ENCODE peak calls at places on chromosomes 6 and 20, in ten cellular contexts. One of them, this sample, is unnamed.
A peak's percentile ranks its signal among the peaks of the same experiment; 100 is the strongest.

GRCh38 chr6:85641916-85642773 is 541 bp downstream of the SYNCRIP start:
- DNase-seq in AG09309: no peak
- DNase-seq in PC-3: peak; percentile 27
- DNase-seq in GM13976: peak; percentile 54
- DNase-seq in lung: peak; percentile 51
- DNase-seq in Calu3: peak; percentile 54
- DNase-seq in lower lobe of right lung: peak; percentile 88
- DNase-seq in neural crest cell: peak; percentile 9
- DNase-seq in heart left ventricle: peak; percentile 61
- DNase-seq in mammary epithelial cell: peak; percentile 50
- DNase-seq in this sample: peak; percentile 39

GRCh38 chr6:6616670-6617069 is 28.1 kb downstream of the LY86 start:
- DNase-seq in mammary epithelial cell: no peak
- DNase-seq in PC-3: no peak
- DNase-seq in lung: no peak
- DNase-seq in Calu3: no peak
- DNase-seq in heart left ventricle: no peak
- DNase-seq in AG09309: no peak
- DNase-seq in lower lobe of right lung: no peak
- DNase-seq in neural crest cell: no peak
- DNase-seq in GM13976: peak; percentile 13
- DNase-seq in this sample: no peak

GRCh38 chr6:53464942-53465460 is 79.9 kb downstream of the GCLC start:
- DNase-seq in neural crest cell: no peak
- DNase-seq in GM13976: no peak
- DNase-seq in Calu3: no peak
- DNase-seq in heart left ventricle: peak; percentile 68
- DNase-seq in lower lobe of right lung: peak; percentile 86
- DNase-seq in AG09309: no peak
- DNase-seq in mammary epithelial cell: peak; percentile 37
- DNase-seq in lung: peak; percentile 89
- DNase-seq in PC-3: peak; percentile 52
- DNase-seq in this sample: no peak

GRCh38 chr20:1734269-1734858 is 76.8 kb upstream of the SIRPG start:
- DNase-seq in lower lobe of right lung: no peak
- DNase-seq in PC-3: peak; percentile 79
- DNase-seq in GM13976: peak; percentile 59
- DNase-seq in AG09309: no peak
- DNase-seq in heart left ventricle: no peak
- DNase-seq in Calu3: no peak
- DNase-seq in mammary epithelial cell: peak; percentile 36
- DNase-seq in neural crest cell: no peak
- DNase-seq in lung: no peak
- DNase-seq in this sample: peak; percentile 34

GRCh38 chr6:165777680-165778079 is 114.6 kb upstream of the PDE10A start:
- DNase-seq in PC-3: no peak
- DNase-seq in lower lobe of right lung: no peak
- DNase-seq in lung: no peak
- DNase-seq in Calu3: no peak
- DNase-seq in mammary epithelial cell: no peak
- DNase-seq in neural crest cell: no peak
- DNase-seq in heart left ventricle: no peak
- DNase-seq in AG09309: no peak
- DNase-seq in GM13976: no peak
- DNase-seq in this sample: no peak

GRCh38 chr20:45343445-45343866 is 4.8 kb downstream of the SDC4 start:
- DNase-seq in heart left ventricle: no peak
- DNase-seq in Calu3: peak; percentile 76
- DNase-seq in AG09309: no peak
- DNase-seq in lower lobe of right lung: peak; percentile 70
- DNase-seq in PC-3: peak; percentile 71
- DNase-seq in lung: peak; percentile 69
- DNase-seq in GM13976: no peak
- DNase-seq in mammary epithelial cell: peak; percentile 37
- DNase-seq in neural crest cell: no peak
- DNase-seq in this sample: no peak

GRCh38 chr6:107712523-107713213 is 111.4 kb downstream of the SCML4 start:
- DNase-seq in lower lobe of right lung: no peak
- DNase-seq in neural crest cell: no peak
- DNase-seq in lung: no peak
- DNase-seq in heart left ventricle: no peak
- DNase-seq in AG09309: no peak
- DNase-seq in GM13976: no peak
- DNase-seq in Calu3: no peak
- DNase-seq in mammary epithelial cell: peak; percentile 91
- DNase-seq in PC-3: no peak
- DNase-seq in this sample: no peak

GRCh38 chr6:85996034-85996375 is 353.3 kb upstream of the SYNCRIP start:
- DNase-seq in mammary epithelial cell: no peak
- DNase-seq in heart left ventricle: no peak
- DNase-seq in lung: no peak
- DNase-seq in lower lobe of right lung: no peak
- DNase-seq in Calu3: no peak
- DNase-seq in neural crest cell: no peak
- DNase-seq in AG09309: no peak
- DNase-seq in PC-3: no peak
- DNase-seq in GM13976: no peak
- DNase-seq in this sample: no peak

GRCh38 chr6:31814677-31815024 is 432 bp downstream of the HSPA1L start:
- DNase-seq in neural crest cell: peak; percentile 69
- DNase-seq in mammary epithelial cell: peak; percentile 98
- DNase-seq in AG09309: peak; percentile 93
- DNase-seq in lung: peak; percentile 97
- DNase-seq in Calu3: peak; percentile 99
- DNase-seq in lower lobe of right lung: peak; percentile 95
- DNase-seq in GM13976: peak; percentile 82
- DNase-seq in PC-3: peak; percentile 96
- DNase-seq in heart left ventricle: peak; percentile 98
- DNase-seq in this sample: peak; percentile 80

GRCh38 chr6:106197441-106197840 is 111.3 kb downstream of the PRDM1 start:
- DNase-seq in GM13976: no peak
- DNase-seq in PC-3: no peak
- DNase-seq in Calu3: no peak
- DNase-seq in lung: no peak
- DNase-seq in AG09309: no peak
- DNase-seq in heart left ventricle: no peak
- DNase-seq in neural crest cell: no peak
- DNase-seq in mammary epithelial cell: no peak
- DNase-seq in lower lobe of right lung: no peak
- DNase-seq in this sample: no peak

GRCh38 chr6:28710466-28711191 is 184.9 kb downstream of the GPX5 start:
- DNase-seq in lower lobe of right lung: no peak
- DNase-seq in neural crest cell: no peak
- DNase-seq in heart left ventricle: no peak
- DNase-seq in mammary epithelial cell: peak; percentile 67
- DNase-seq in GM13976: no peak
- DNase-seq in Calu3: no peak
- DNase-seq in PC-3: peak; percentile 25
- DNase-seq in AG09309: no peak
- DNase-seq in lung: no peak
- DNase-seq in this sample: no peak

GRCh38 chr6:83309344-83309743 is 116.2 kb downstream of the RWDD2A start:
- DNase-seq in PC-3: no peak
- DNase-seq in lung: no peak
- DNase-seq in neural crest cell: no peak
- DNase-seq in AG09309: no peak
- DNase-seq in mammary epithelial cell: peak; percentile 43
- DNase-seq in lower lobe of right lung: no peak
- DNase-seq in heart left ventricle: no peak
- DNase-seq in Calu3: no peak
- DNase-seq in GM13976: no peak
- DNase-seq in this sample: no peak
- TF ChIP-seq CTCF in PC-3: no peak
- TF ChIP-seq CTCF in lung: no peak
- TF ChIP-seq CTCF in neural crest cell: no peak
- TF ChIP-seq CTCF in AG09309: no peak
- TF ChIP-seq CTCF in mammary epithelial cell: no peak
- TF ChIP-seq CTCF in lower lobe of right lung: no peak
- TF ChIP-seq CTCF in heart left ventricle: no peak
- TF ChIP-seq CTCF in Calu3: no peak
- TF ChIP-seq CTCF in GM13976: no peak
- TF ChIP-seq CTCF in this sample: no peak

GRCh38 chr20:38548356-38549083 is 32.5 kb upstream of the ADIG start:
- DNase-seq in neural crest cell: no peak
- DNase-seq in AG09309: no peak
- DNase-seq in GM13976: no peak
- DNase-seq in mammary epithelial cell: no peak
- DNase-seq in Calu3: no peak
- DNase-seq in heart left ventricle: no peak
- DNase-seq in lung: no peak
- DNase-seq in lower lobe of right lung: no peak
- DNase-seq in PC-3: no peak
- DNase-seq in this sample: no peak

GRCh38 chr20:38545771-38546170 is 35.2 kb upstream of the ADIG start:
- DNase-seq in AG09309: no peak
- DNase-seq in PC-3: no peak
- DNase-seq in Calu3: no peak
- DNase-seq in lung: no peak
- DNase-seq in GM13976: no peak
- DNase-seq in heart left ventricle: no peak
- DNase-seq in neural crest cell: no peak
- DNase-seq in lower lobe of right lung: no peak
- DNase-seq in mammary epithelial cell: no peak
- DNase-seq in this sample: no peak

GRCh38 chr20:38551056-38551626 is 29.9 kb upstream of the ADIG start:
- DNase-seq in GM13976: no peak
- DNase-seq in lower lobe of right lung: no peak
- DNase-seq in lung: no peak
- DNase-seq in Calu3: no peak
- DNase-seq in AG09309: no peak
- DNase-seq in mammary epithelial cell: peak; percentile 37
- DNase-seq in heart left ventricle: no peak
- DNase-seq in neural crest cell: no peak
- DNase-seq in PC-3: no peak
- DNase-seq in this sample: no peak

GRCh38 chr20:38547288-38547825 is 33.6 kb upstream of the ADIG start:
- DNase-seq in neural crest cell: no peak
- DNase-seq in AG09309: no peak
- DNase-seq in lower lobe of right lung: no peak
- DNase-seq in GM13976: no peak
- DNase-seq in heart left ventricle: no peak
- DNase-seq in Calu3: no peak
- DNase-seq in lung: no peak
- DNase-seq in PC-3: peak; percentile 62
- DNase-seq in mammary epithelial cell: no peak
- DNase-seq in this sample: no peak

DNA sequence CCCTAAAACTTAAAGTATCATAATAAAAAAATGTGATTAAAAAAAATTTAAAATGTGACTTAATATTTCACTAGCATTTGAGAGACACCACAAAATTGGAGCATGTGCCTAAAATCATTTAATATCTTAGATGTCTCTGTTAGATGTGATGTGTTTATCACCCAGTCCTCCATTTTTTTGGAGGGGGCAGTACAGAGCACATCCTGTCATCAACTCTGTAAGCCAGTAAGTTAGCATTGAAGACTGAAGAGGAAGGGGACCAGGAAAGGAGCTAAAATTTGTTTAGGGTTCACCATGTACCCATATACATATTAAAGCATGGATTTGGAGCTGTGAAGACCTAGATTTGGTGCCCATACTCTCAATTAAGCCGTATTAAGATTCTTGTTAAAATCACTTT is 30.7 kb upstream of the ADIG start:
- DNase-seq in PC-3: peak; percentile 12
- DNase-seq in heart left ventricle: no peak
- DNase-seq in neural crest cell: no peak
- DNase-seq in lung: no peak
- DNase-seq in mammary epithelial cell: no peak
- DNase-seq in Calu3: no peak
- DNase-seq in GM13976: no peak
- DNase-seq in AG09309: no peak
- DNase-seq in lower lobe of right lung: no peak
- DNase-seq in this sample: no peak
- TF ChIP-seq CTCF in PC-3: peak; percentile 52
- TF ChIP-seq CTCF in heart left ventricle: no peak
- TF ChIP-seq CTCF in neural crest cell: peak; percentile 49
- TF ChIP-seq CTCF in lung: no peak
- TF ChIP-seq CTCF in mammary epithelial cell: peak; percentile 21
- TF ChIP-seq CTCF in Calu3: no peak
- TF ChIP-seq CTCF in GM13976: no peak
- TF ChIP-seq CTCF in AG09309: no peak
- TF ChIP-seq CTCF in lower lobe of right lung: no peak
- TF ChIP-seq CTCF in this sample: no peak

GRCh38 chr20:25294459-25295385 is 46.8 kb downstream of the PYGB start:
- DNase-seq in neural crest cell: peak; percentile 58
- DNase-seq in lung: no peak
- DNase-seq in lower lobe of right lung: no peak
- DNase-seq in AG09309: no peak
- DNase-seq in Calu3: peak; percentile 23
- DNase-seq in GM13976: peak; percentile 88
- DNase-seq in PC-3: peak; percentile 49
- DNase-seq in mammary epithelial cell: no peak
- DNase-seq in heart left ventricle: no peak
- DNase-seq in this sample: peak; percentile 78
- TF ChIP-seq CTCF in neural crest cell: peak; percentile 74
- TF ChIP-seq CTCF in lung: peak; percentile 67
- TF ChIP-seq CTCF in lower lobe of right lung: peak; percentile 72
- TF ChIP-seq CTCF in AG09309: peak; percentile 93
- TF ChIP-seq CTCF in Calu3: no peak
- TF ChIP-seq CTCF in GM13976: peak; percentile 86
- TF ChIP-seq CTCF in PC-3: peak; percentile 98
- TF ChIP-seq CTCF in mammary epithelial cell: peak; percentile 54
- TF ChIP-seq CTCF in heart left ventricle: peak; percentile 61
- TF ChIP-seq CTCF in this sample: peak; percentile 84

GRCh38 chr6:95804847-95805541 is 210.8 kb upstream of the FUT9 start:
- DNase-seq in neural crest cell: no peak
- DNase-seq in AG09309: no peak
- DNase-seq in Calu3: peak; percentile 7
- DNase-seq in PC-3: peak; percentile 10
- DNase-seq in mammary epithelial cell: no peak
- DNase-seq in heart left ventricle: no peak
- DNase-seq in GM13976: no peak
- DNase-seq in lung: no peak
- DNase-seq in lower lobe of right lung: no peak
- DNase-seq in this sample: no peak

GRCh38 chr6:95797054-95797453 is 218.7 kb upstream of the FUT9 start:
- DNase-seq in mammary epithelial cell: no peak
- DNase-seq in AG09309: no peak
- DNase-seq in neural crest cell: no peak
- DNase-seq in lung: no peak
- DNase-seq in lower lobe of right lung: no peak
- DNase-seq in Calu3: no peak
- DNase-seq in PC-3: no peak
- DNase-seq in heart left ventricle: no peak
- DNase-seq in GM13976: no peak
- DNase-seq in this sample: no peak

GRCh38 chr6:95803889-95804288 is 211.9 kb upstream of the FUT9 start:
- DNase-seq in PC-3: no peak
- DNase-seq in lower lobe of right lung: no peak
- DNase-seq in GM13976: no peak
- DNase-seq in lung: no peak
- DNase-seq in heart left ventricle: no peak
- DNase-seq in neural crest cell: no peak
- DNase-seq in Calu3: no peak
- DNase-seq in mammary epithelial cell: no peak
- DNase-seq in AG09309: no peak
- DNase-seq in this sample: no peak

GRCh38 chr6:95805699-95806098 is 210.1 kb upstream of the FUT9 start:
- DNase-seq in lower lobe of right lung: no peak
- DNase-seq in Calu3: no peak
- DNase-seq in AG09309: no peak
- DNase-seq in GM13976: no peak
- DNase-seq in neural crest cell: no peak
- DNase-seq in lung: no peak
- DNase-seq in heart left ventricle: no peak
- DNase-seq in mammary epithelial cell: no peak
- DNase-seq in PC-3: no peak
- DNase-seq in this sample: no peak

GRCh38 chr6:95802978-95803377 is 212.8 kb upstream of the FUT9 start:
- DNase-seq in Calu3: no peak
- DNase-seq in neural crest cell: no peak
- DNase-seq in GM13976: no peak
- DNase-seq in heart left ventricle: no peak
- DNase-seq in mammary epithelial cell: no peak
- DNase-seq in lower lobe of right lung: no peak
- DNase-seq in lung: no peak
- DNase-seq in PC-3: no peak
- DNase-seq in AG09309: no peak
- DNase-seq in this sample: no peak
- TF ChIP-seq CTCF in Calu3: no peak
- TF ChIP-seq CTCF in neural crest cell: no peak
- TF ChIP-seq CTCF in GM13976: no peak
- TF ChIP-seq CTCF in heart left ventricle: no peak
- TF ChIP-seq CTCF in mammary epithelial cell: no peak
- TF ChIP-seq CTCF in lower lobe of right lung: no peak
- TF ChIP-seq CTCF in lung: no peak
- TF ChIP-seq CTCF in PC-3: no peak
- TF ChIP-seq CTCF in AG09309: no peak
- TF ChIP-seq CTCF in this sample: no peak